ENCODE peak calls at places on chromosomes 5 and 9, in eight cellular contexts. S, V, C, T, A, E, I and B are unnamed samples.

GRCh38 chr5:173592050-173592669 is 24.3 kb downstream of the BOD1 start:
- DNase-seq in S (no peak), A (no peak), I (peak), V (no peak), C (no peak), T (no peak), E (no peak), B (no peak)

GRCh38 chr5:92560698-92561361 is 1020.2 kb downstream of the NR2F1-AS1 start:
- DNase-seq in T (no peak), E (no peak), A (no peak), V (no peak), I (no peak), S (no peak), C (no peak), B (no peak)

GRCh38 chr9:34513567-34514214 is 9.1 kb downstream of the ENHO start:
- DNase-seq in A (no peak), T (no peak), V (peak), E (no peak), I (no peak), C (peak), S (no peak), B (no peak)

GRCh38 chr5:63043792-63044191 is 465.2 kb downstream of the LRRC70 start:
- DNase-seq in A (no peak), V (no peak), T (no peak), E (no peak), C (no peak), S (no peak), I (no peak), B (no peak)

GRCh38 chr9:120970249-120970648 is 43.7 kb upstream of the TRAF1 start:
- DNase-seq in V (no peak), E (no peak), T (no peak), C (no peak), S (no peak), I (no peak), A (no peak), B (no peak)

GRCh38 chr5:151092750-151093149 is 11.9 kb upstream of the TNIP1 start:
- DNase-seq in V (no peak), A (no peak), S (no peak), C (peak), T (no peak), E (no peak), I (no peak), B (no peak)

GRCh38 chr5:169226904-169227303 is 74.0 kb downstream of the SLIT3 start:
- DNase-seq in E (no peak), T (no peak), V (no peak), A (no peak), C (no peak), I (peak), S (no peak), B (no peak)

GRCh38 chr9:18393340-18394130 is 80.4 kb upstream of the ADAMTSL1 start:
- DNase-seq in I (no peak), A (peak), C (peak), T (no peak), E (peak), V (peak), S (no peak), B (peak)

GRCh38 chr9:91714020-91714721 is 235.9 kb downstream of the ROR2 start:
- DNase-seq in C (peak), S (peak), A (peak), E (no peak), V (peak), I (peak), T (peak), B (peak)

GRCh38 chr5:85484982-85485574 is 1100.4 kb upstream of the EDIL3 start:
- DNase-seq in C (no peak), A (no peak), T (no peak), S (no peak), V (no peak), E (no peak), I (no peak), B (no peak)

GRCh38 chr5:45643051-45643450 is 53.1 kb downstream of the HCN1 start:
- DNase-seq in V (no peak), A (no peak), S (no peak), I (no peak), E (no peak), C (no peak), T (no peak), B (no peak)

GRCh38 chr5:88837222-88837621 is 45.8 kb downstream of the MEF2C start:
- DNase-seq in E (no peak), V (no peak), I (no peak), C (no peak), A (no peak), S (no peak), T (no peak), B (no peak)
- H3K4me3 ChIP-seq in E (no peak), V (no peak), I (no peak), C (no peak), A (no peak), S (no peak), T (no peak), B (no peak)

GRCh38 chr5:135481387-135481786 is 29.2 kb upstream of the TIFAB start:
- DNase-seq in C (no peak), A (no peak), T (no peak), S (no peak), E (no peak), V (no peak), I (no peak), B (no peak)
- TF ChIP-seq POLR2AphosphoS5 in C (no peak), A (no peak), T (no peak), S (no peak), E (no peak), V (no peak), I (no peak), B (no peak)

GRCh38 chr9:125648294-125648693 is 58.7 kb downstream of the MAPKAP1 start:
- DNase-seq in A (no peak), I (no peak), E (no peak), C (no peak), T (no peak), V (no peak), S (no peak), B (no peak)
- H3K27ac ChIP-seq in A (no peak), I (no peak), E (no peak), C (no peak), T (no peak), V (no peak), S (no peak), B (no peak)

GRCh38 chr9:110125763-110126351 is 82.1 kb downstream of the C9orf152 start:
- DNase-seq in C (no peak), I (no peak), V (no peak), S (no peak), E (no peak), A (no peak), T (no peak), B (no peak)
- H3K4me3 ChIP-seq in C (peak), I (no peak), V (peak), S (peak), E (no peak), A (peak), T (peak), B (no peak)

DNA sequence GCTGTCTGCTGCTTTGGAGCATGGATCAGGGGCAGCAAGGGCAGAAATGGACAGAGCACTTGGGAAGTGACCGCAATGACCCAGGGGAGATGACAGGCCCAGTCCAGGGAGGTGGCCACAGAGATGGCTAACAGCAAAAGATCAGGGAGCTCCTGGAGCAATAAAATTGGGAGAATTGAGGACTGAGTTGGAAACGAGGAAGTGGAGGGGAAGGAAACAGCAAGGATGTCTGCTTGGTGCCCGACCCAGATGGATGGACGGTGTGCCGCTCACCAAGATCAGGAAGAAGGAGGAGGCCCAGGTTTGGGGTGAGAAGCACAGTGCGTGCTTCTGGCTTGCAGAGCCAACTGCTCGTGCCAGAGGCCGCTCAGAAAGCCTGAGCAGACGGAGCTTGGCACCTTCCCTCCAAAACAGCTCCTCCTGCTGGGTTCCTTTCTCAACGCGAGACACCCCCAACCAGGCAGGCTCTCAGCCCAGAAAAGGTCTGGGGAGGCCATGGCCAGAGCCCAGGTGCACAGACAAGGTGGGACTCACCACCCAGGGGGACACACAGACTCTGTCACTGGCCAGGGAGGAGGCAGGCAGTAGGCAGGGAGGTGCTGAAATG is 1.7 kb upstream of the SLC34A1 start:
- DNase-seq in C (no peak), S (no peak), A (no peak), E (no peak), I (peak), V (peak), T (no peak), B (peak)
- TF ChIP-seq POLR2AphosphoS5 in C (no peak), S (no peak), A (no peak), E (no peak), I (no peak), V (no peak), T (no peak), B (peak)